ENCODE peak calls at places on chromosomes 1 and 21, in six cellular contexts. R is tibial nerve, O is body of pancreas, C is right lobe of liver, W is Peyer's patch, H is K562. M is an unnamed sample.

GRCh38 chr1:24641646-24642151 is 1.4 kb upstream of the SRRM1 start:
- DNase-seq in O (peak; percentile 19), W (no peak), C (peak; percentile 68), R (no peak), H (peak; percentile 43), M (peak; percentile 35)

GRCh38 chr1:77407738-77408375 is 126.0 kb downstream of the AK5 start:
- DNase-seq in W (no peak), R (no peak), O (no peak), H (no peak), C (no peak), M (no peak)

GRCh38 chr1:17627239-17628052 is 87.9 kb downstream of the ARHGEF10L start:
- DNase-seq in H (no peak), C (no peak), O (no peak), W (no peak), R (no peak), M (no peak)

GRCh38 chr1:205062319-205062718 is 19.3 kb downstream of the CNTN2 start:
- DNase-seq in C (no peak), W (no peak), H (no peak), O (no peak), R (no peak), M (no peak)

GRCh38 chr1:226185153-226186036 is 1.1 kb downstream of the ACBD3 start:
- DNase-seq in H (no peak), W (no peak), O (no peak), C (no peak), R (no peak), M (no peak)

GRCh38 chr1:53066941-53067738 is 5.1 kb downstream of the PODN start:
- DNase-seq in O (peak; percentile 1), H (no peak), R (no peak), C (no peak), W (no peak), M (no peak)

GRCh38 chr21:34795152-34796141 is 126.7 kb downstream of the CLIC6 start:
- DNase-seq in W (no peak), O (no peak), R (peak; percentile 25), H (no peak), C (peak; percentile 69), M (no peak)

GRCh38 chr1:229156819-229157218 is 114.1 kb upstream of the RAB4A start:
- DNase-seq in R (peak; percentile 30), W (no peak), O (peak; percentile 60), C (no peak), H (no peak), M (no peak)

GRCh38 chr21:37210017-37210593 is 57.0 kb downstream of the VPS26C start:
- DNase-seq in W (no peak), R (no peak), C (no peak), H (no peak), O (no peak), M (no peak)

GRCh38 chr1:22137006-22137720 is 5.7 kb downstream of the WNT4 start:
- DNase-seq in H (no peak), C (no peak), W (no peak), R (no peak), O (no peak), M (no peak)

GRCh38 chr21:35504277-35504676 is 455.2 kb upstream of the RUNX1 start:
- DNase-seq in O (no peak), W (no peak), H (no peak), R (no peak), C (no peak), M (no peak)

GRCh38 chr21:29017639-29018237 is 1.4 kb downstream of the RWDD2B start:
- DNase-seq in R (no peak), H (no peak), O (no peak), W (no peak), C (no peak), M (no peak)

GRCh38 chr1:6743189-6744101 is 41.8 kb upstream of the CAMTA1 start:
- DNase-seq in C (no peak), H (peak; percentile 9), O (no peak), W (no peak), R (peak; percentile 58), M (peak; percentile 45)

GRCh38 chr1:238399558-238399957 is 508.8 kb upstream of the ZP4 start:
- DNase-seq in C (no peak), R (no peak), H (no peak), W (no peak), O (no peak), M (no peak)
- TF ChIP-seq CTCF in C (no peak), R (no peak), H (no peak), W (no peak), O (no peak), M (no peak)

GRCh38 chr1:108077991-108078390 is 113.0 kb upstream of the VAV3 start:
- DNase-seq in W (peak; percentile 40), O (no peak), H (no peak), R (no peak), C (no peak), M (no peak)
- H3K4me1 ChIP-seq in W (no peaks in the 10 kb centered on the region), O (no peaks in the 10 kb centered on the region), H (peaks cover 5% of the 10 kb centered on the region), R (no peaks in the 10 kb centered on the region), C (no peaks in the 10 kb centered on the region), M (no peaks in the 10 kb centered on the region)

GRCh38 chr1:2574350-2574749 is 12.2 kb upstream of the PRXL2B start:
- DNase-seq in O (no peak), W (no peak), R (no peak), C (no peak), H (no peak), M (no peak)
- TF ChIP-seq POLR2A in O (no peak), W (no peak), R (no peak), C (no peak), H (no peak), M (no peak)

GRCh38 chr1:161117681-161118581 is at the start of the genes NIT1 and PFDN2:
- DNase-seq in H (peak; percentile 87), C (peak; percentile 92), W (peak; percentile 82), R (peak; percentile 75), O (peak; percentile 86), M (peak; percentile 89)

GRCh38 chr1:161119017-161119378 is 1.1 kb downstream of the NIT1 start:
- DNase-seq in R (no peak), H (no peak), O (peak; percentile 63), C (peak; percentile 79), W (no peak), M (peak; percentile 76)

GRCh38 chr1:161121838-161122237 is 3.9 kb downstream of the NIT1 start:
- DNase-seq in R (no peak), O (no peak), C (no peak), W (no peak), H (no peak), M (no peak)

GRCh38 chr1:161121042-161121441 is 3.1 kb downstream of the NIT1 start:
- DNase-seq in C (no peak), O (no peak), R (no peak), W (no peak), H (no peak), M (no peak)

DNA sequence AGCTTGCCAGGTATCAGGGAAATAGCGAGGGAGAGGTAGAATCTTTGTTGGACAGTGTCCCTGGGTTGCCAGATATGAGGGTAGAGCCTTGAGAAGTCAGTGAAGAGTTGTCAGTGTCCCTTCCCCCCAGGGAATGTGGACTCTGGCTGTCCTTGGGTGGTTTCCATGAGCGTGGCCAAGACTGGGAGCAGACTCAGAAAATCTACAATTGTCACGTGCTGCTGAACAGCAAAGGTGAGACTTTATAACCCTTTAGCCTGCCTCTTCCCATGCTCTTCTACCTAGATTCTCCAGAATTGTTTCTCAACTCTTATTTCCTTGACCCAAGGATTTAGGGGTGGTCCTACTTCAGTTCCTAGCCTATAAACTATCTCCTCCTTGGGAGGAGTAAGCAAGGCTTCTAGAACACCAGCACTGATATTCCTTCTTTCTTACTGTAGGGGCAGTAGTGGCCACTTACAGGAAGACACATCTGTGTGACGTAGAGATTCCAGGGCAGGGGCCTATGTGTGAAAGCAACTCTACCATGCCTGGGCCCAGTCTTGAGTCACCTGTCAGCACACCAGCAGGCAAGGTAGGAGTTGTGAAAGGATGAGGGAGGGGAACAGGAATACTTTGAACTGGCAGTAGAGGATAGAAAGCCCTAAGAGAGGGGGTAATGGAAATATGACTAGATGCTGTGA is 1.6 kb downstream of the NIT1 start:
- DNase-seq in H (peak; percentile 68), C (peak; percentile 75), O (peak; percentile 75), W (no peak), R (no peak), M (peak; percentile 92)
- TF ChIP-seq CTCF in H (peak; percentile 66), C (no peak), O (peak; percentile 7), W (peak; percentile 33), R (no peak), M (peak; percentile 25)

M was measured in adrenal gland.